ENCODE peak calls at places on chromosome 11, in eight cellular contexts. One of them, this sample, is unnamed.

GRCh38 chr11:10379871-10380568 is 75.0 kb upstream of the AMPD3 start:
- DNase-seq in brain microvascular endothelial cell: no peak
- DNase-seq in stimulated activated CD4-positive, alpha-beta T cell treated with anti-CD3 and anti-CD28 coated beads, Interleukin-15, amount 100 ng/mL, for 1 hour: no peak
- DNase-seq in amygdala: no peak
- DNase-seq in effector memory CD8-positive, alpha-beta T cell: no peak
- DNase-seq in GM23248: peak
- DNase-seq in upper lobe of right lung: no peak
- DNase-seq in LoVo: no peak
- DNase-seq in this sample: peak

GRCh38 chr11:114441921-114442320 is 2.7 kb downstream of the REXO2 start:
- DNase-seq in upper lobe of right lung: no peak
- DNase-seq in GM23248: no peak
- DNase-seq in amygdala: no peak
- DNase-seq in brain microvascular endothelial cell: no peak
- DNase-seq in effector memory CD8-positive, alpha-beta T cell: no peak
- DNase-seq in LoVo: no peak
- DNase-seq in stimulated activated CD4-positive, alpha-beta T cell treated with anti-CD3 and anti-CD28 coated beads, Interleukin-15, amount 100 ng/mL, for 1 hour: no peak
- DNase-seq in this sample: no peak

GRCh38 chr11:75380716-75381420 is 18.4 kb upstream of the RPS3 start:
- DNase-seq in brain microvascular endothelial cell: no peak
- DNase-seq in LoVo: no peak
- DNase-seq in stimulated activated CD4-positive, alpha-beta T cell treated with anti-CD3 and anti-CD28 coated beads, Interleukin-15, amount 100 ng/mL, for 1 hour: no peak
- DNase-seq in GM23248: no peak
- DNase-seq in effector memory CD8-positive, alpha-beta T cell: no peak
- DNase-seq in amygdala: no peak
- DNase-seq in upper lobe of right lung: no peak
- DNase-seq in this sample: no peak

GRCh38 chr11:105689636-105690035 is 79.8 kb downstream of the GRIA4 start:
- DNase-seq in stimulated activated CD4-positive, alpha-beta T cell treated with anti-CD3 and anti-CD28 coated beads, Interleukin-15, amount 100 ng/mL, for 1 hour: no peak
- DNase-seq in amygdala: no peak
- DNase-seq in LoVo: no peak
- DNase-seq in brain microvascular endothelial cell: no peak
- DNase-seq in effector memory CD8-positive, alpha-beta T cell: no peak
- DNase-seq in upper lobe of right lung: no peak
- DNase-seq in GM23248: no peak
- DNase-seq in this sample: no peak

GRCh38 chr11:64858467-64859401 is 14.3 kb upstream of the CDC42BPG start:
- DNase-seq in brain microvascular endothelial cell: no peak
- DNase-seq in stimulated activated CD4-positive, alpha-beta T cell treated with anti-CD3 and anti-CD28 coated beads, Interleukin-15, amount 100 ng/mL, for 1 hour: no peak
- DNase-seq in amygdala: no peak
- DNase-seq in effector memory CD8-positive, alpha-beta T cell: peak
- DNase-seq in GM23248: no peak
- DNase-seq in upper lobe of right lung: no peak
- DNase-seq in LoVo: no peak
- DNase-seq in this sample: no peak

GRCh38 chr11:89416961-89417360 is 74.2 kb downstream of the NOX4 start:
- DNase-seq in GM23248: no peak
- DNase-seq in brain microvascular endothelial cell: no peak
- DNase-seq in LoVo: no peak
- DNase-seq in upper lobe of right lung: no peak
- DNase-seq in effector memory CD8-positive, alpha-beta T cell: no peak
- DNase-seq in amygdala: no peak
- DNase-seq in stimulated activated CD4-positive, alpha-beta T cell treated with anti-CD3 and anti-CD28 coated beads, Interleukin-15, amount 100 ng/mL, for 1 hour: no peak
- DNase-seq in this sample: no peak

GRCh38 chr11:128198206-128198605 is 389.2 kb downstream of the ETS1 start:
- DNase-seq in amygdala: no peak
- DNase-seq in upper lobe of right lung: no peak
- DNase-seq in brain microvascular endothelial cell: no peak
- DNase-seq in GM23248: no peak
- DNase-seq in effector memory CD8-positive, alpha-beta T cell: no peak
- DNase-seq in stimulated activated CD4-positive, alpha-beta T cell treated with anti-CD3 and anti-CD28 coated beads, Interleukin-15, amount 100 ng/mL, for 1 hour: no peak
- DNase-seq in LoVo: no peak
- DNase-seq in this sample: no peak

GRCh38 chr11:11036185-11037161 is 178.6 kb upstream of the ZBED5 start:
- DNase-seq in GM23248: peak
- DNase-seq in upper lobe of right lung: no peak
- DNase-seq in LoVo: peak
- DNase-seq in amygdala: no peak
- DNase-seq in stimulated activated CD4-positive, alpha-beta T cell treated with anti-CD3 and anti-CD28 coated beads, Interleukin-15, amount 100 ng/mL, for 1 hour: no peak
- DNase-seq in effector memory CD8-positive, alpha-beta T cell: peak
- DNase-seq in brain microvascular endothelial cell: peak
- DNase-seq in this sample: no peak

GRCh38 chr11:61035086-61035835 is 63.8 kb downstream of the CD6 start:
- DNase-seq in effector memory CD8-positive, alpha-beta T cell: no peak
- DNase-seq in brain microvascular endothelial cell: no peak
- DNase-seq in upper lobe of right lung: no peak
- DNase-seq in GM23248: no peak
- DNase-seq in LoVo: no peak
- DNase-seq in stimulated activated CD4-positive, alpha-beta T cell treated with anti-CD3 and anti-CD28 coated beads, Interleukin-15, amount 100 ng/mL, for 1 hour: no peak
- DNase-seq in amygdala: no peak
- DNase-seq in this sample: no peak

GRCh38 chr11:27310710-27311109 is 52.3 kb downstream of the CCDC34 start:
- DNase-seq in brain microvascular endothelial cell: no peak
- DNase-seq in stimulated activated CD4-positive, alpha-beta T cell treated with anti-CD3 and anti-CD28 coated beads, Interleukin-15, amount 100 ng/mL, for 1 hour: no peak
- DNase-seq in GM23248: no peak
- DNase-seq in amygdala: no peak
- DNase-seq in upper lobe of right lung: no peak
- DNase-seq in effector memory CD8-positive, alpha-beta T cell: no peak
- DNase-seq in LoVo: no peak
- DNase-seq in this sample: no peak

GRCh38 chr11:71418643-71419042 is 29.6 kb downstream of the DHCR7 start:
- DNase-seq in stimulated activated CD4-positive, alpha-beta T cell treated with anti-CD3 and anti-CD28 coated beads, Interleukin-15, amount 100 ng/mL, for 1 hour: no peak
- DNase-seq in upper lobe of right lung: no peak
- DNase-seq in amygdala: peak
- DNase-seq in LoVo: no peak
- DNase-seq in brain microvascular endothelial cell: no peak
- DNase-seq in effector memory CD8-positive, alpha-beta T cell: no peak
- DNase-seq in GM23248: no peak
- DNase-seq in this sample: no peak

GRCh38 chr11:2383823-2384722 is 7.0 kb downstream of the CD81 start:
- DNase-seq in brain microvascular endothelial cell: no peak
- DNase-seq in GM23248: peak
- DNase-seq in LoVo: no peak
- DNase-seq in amygdala: no peak
- DNase-seq in effector memory CD8-positive, alpha-beta T cell: peak
- DNase-seq in stimulated activated CD4-positive, alpha-beta T cell treated with anti-CD3 and anti-CD28 coated beads, Interleukin-15, amount 100 ng/mL, for 1 hour: no peak
- DNase-seq in upper lobe of right lung: no peak
- DNase-seq in this sample: no peak

GRCh38 chr11:6362185-6362867 is 27.9 kb upstream of the SMPD1 start:
- DNase-seq in LoVo: no peak
- DNase-seq in brain microvascular endothelial cell: no peak
- DNase-seq in stimulated activated CD4-positive, alpha-beta T cell treated with anti-CD3 and anti-CD28 coated beads, Interleukin-15, amount 100 ng/mL, for 1 hour: no peak
- DNase-seq in GM23248: peak
- DNase-seq in amygdala: no peak
- DNase-seq in effector memory CD8-positive, alpha-beta T cell: no peak
- DNase-seq in upper lobe of right lung: peak
- DNase-seq in this sample: no peak

GRCh38 chr11:77558380-77558779 is 31.4 kb upstream of the AQP11 start:
- DNase-seq in brain microvascular endothelial cell: no peak
- DNase-seq in GM23248: no peak
- DNase-seq in LoVo: no peak
- DNase-seq in upper lobe of right lung: no peak
- DNase-seq in effector memory CD8-positive, alpha-beta T cell: no peak
- DNase-seq in stimulated activated CD4-positive, alpha-beta T cell treated with anti-CD3 and anti-CD28 coated beads, Interleukin-15, amount 100 ng/mL, for 1 hour: no peak
- DNase-seq in amygdala: no peak
- DNase-seq in this sample: no peak

GRCh38 chr11:125055107-125055715 is 7.9 kb upstream of the SLC37A2 start:
- DNase-seq in effector memory CD8-positive, alpha-beta T cell: no peak
- DNase-seq in GM23248: no peak
- DNase-seq in upper lobe of right lung: no peak
- DNase-seq in stimulated activated CD4-positive, alpha-beta T cell treated with anti-CD3 and anti-CD28 coated beads, Interleukin-15, amount 100 ng/mL, for 1 hour: no peak
- DNase-seq in LoVo: no peak
- DNase-seq in brain microvascular endothelial cell: no peak
- DNase-seq in amygdala: no peak
- DNase-seq in this sample: no peak

This sample was measured in NCI-H1436 treated with DMSO at 0.1 percent for 48 hours.